ENCODE peak calls at places on chromosome 12, in eight cellular contexts. N is HFFc6, G is K562, K is endothelial cell, Y is NCI-H1694 treated with DMSO at 0.1 percent for 48 hours, S is KBM-7, T is mammary epithelial cell, A is HT1080. H is an unnamed sample.

GRCh38 chr12:27572486-27573255 is 48.7 kb downstream of the PPFIBP1 start:
- DNase-seq in N (peak; percentile 21), K (no peak), A (no peak), G (no peak), S (no peak), Y (no peak), T (no peak), H (no peak)

GRCh38 chr12:93667672-93668071 is 9.5 kb upstream of the CRADD start:
- DNase-seq in S (no peak), T (no peak), G (no peak), K (no peak), Y (no peak), N (no peak), A (no peak), H (no peak)

GRCh38 chr12:77190022-77190421 is 124.7 kb upstream of the E2F7 start:
- DNase-seq in T (peak; percentile 57), S (no peak), N (peak; percentile 86), G (no peak), Y (no peak), K (no peak), A (peak; percentile 56), H (no peak)

GRCh38 chr12:52247622-52248540 is 14.8 kb downstream of the KRT7 start:
- DNase-seq in T (no peak), G (no peak), S (no peak), A (no peak), Y (no peak), N (no peak), K (no peak), H (no peak)

GRCh38 chr12:116142936-116143882 is 134.3 kb downstream of the MED13L start:
- DNase-seq in A (peak; percentile 92), G (no peak), N (peak; percentile 84), T (peak; percentile 75), Y (no peak), K (no peak), S (peak; percentile 60), H (no peak)

GRCh38 chr12:25615119-25615518 is 62.0 kb upstream of the LMNTD1 start:
- DNase-seq in N (peak; percentile 76), A (peak; percentile 84), T (peak; percentile 77), K (no peak), Y (no peak), S (peak; percentile 16), G (peak; percentile 10), H (no peak)

GRCh38 chr12:100498141-100498540 is 24.5 kb downstream of the NR1H4 start:
- DNase-seq in S (no peak), N (no peak), G (no peak), K (no peak), A (no peak), Y (no peak), T (no peak), H (no peak)

GRCh38 chr12:78086553-78087362 is 256.1 kb downstream of the NAV3 start:
- DNase-seq in A (no peak), Y (no peak), T (no peak), G (no peak), S (no peak), K (no peak), N (no peak), H (no peak)

GRCh38 chr12:53062011-53062961 is 12.4 kb downstream of the TNS2 start:
- DNase-seq in S (no peak), K (no peak), A (no peak), G (no peak), Y (no peak), N (no peak), T (no peak), H (no peak)

GRCh38 chr12:16076553-16076952 is 165.4 kb downstream of the DERA start:
- DNase-seq in T (peak; percentile 38), K (peak; percentile 15), Y (peak; percentile 40), S (peak; percentile 65), A (peak; percentile 39), N (no peak), G (no peak), H (peak; percentile 2)